ENCODE peak calls at places on chromosomes 3 and 15, in nine cellular contexts. H is CD8-positive, alpha-beta T cell; V is NT2/D1; S is stomach; J is adipocyte; X is cardiac muscle cell; U is right lobe of liver; A is PC-3; B is sigmoid colon. K is an unnamed sample. For H3K27me3, the result is how much of the 10 kb centered on the place peaks cover.

GRCh38 chr15:86776120-86776519 is 696.4 kb downstream of the AGBL1 start:
- DNase-seq in H (no peak), V (no peak), S (no peak), J (no peak), X (no peak), U (no peak), A (no peak), B (no peak), K (no peak)

GRCh38 chr15:32774022-32774421 is 56.2 kb downstream of the GREM1 start:
- DNase-seq in H (no peak), V (no peak), S (no peak), J (peak), X (no peak), U (no peak), A (peak), B (no peak), K (no peak)

GRCh38 chr3:38662544-38662943 is 13.1 kb upstream of the SCN5A start:
- DNase-seq in H (no peak), V (peak), S (no peak), J (no peak), X (no peak), U (no peak), A (peak), B (no peak), K (no peak)

GRCh38 chr3:132871956-132872355 is 149.7 kb upstream of the NPHP3 start:
- DNase-seq in H (no peak), V (no peak), S (no peak), J (no peak), X (no peak), U (no peak), A (no peak), B (no peak), K (no peak)

GRCh38 chr15:48722764-48723661 is 77.5 kb upstream of the FBN1 start:
- DNase-seq in H (no peak), V (no peak), S (no peak), J (peak), X (no peak), U (no peak), A (peak), B (no peak), K (no peak)

GRCh38 chr15:86568378-86568777 is 488.7 kb downstream of the AGBL1 start:
- DNase-seq in H (no peak), V (no peak), S (no peak), J (no peak), X (no peak), U (no peak), A (no peak), B (no peak), K (no peak)

GRCh38 chr3:127195417-127195816 is 2.5 kb downstream of the PRR23E start:
- DNase-seq in H (no peak), V (no peak), S (no peak), J (no peak), X (no peak), U (no peak), A (no peak), B (peak), K (no peak)

GRCh38 chr3:131762981-131763380 is 260.2 kb upstream of the MRPL3 start:
- DNase-seq in H (no peak), V (no peak), S (no peak), J (peak), X (no peak), U (no peak), A (no peak), B (no peak), K (no peak)

GRCh38 chr3:60542981-60543380 is 708.3 kb downstream of the FHIT start:
- DNase-seq in H (no peak), V (no peak), S (no peak), J (no peak), X (no peak), U (no peak), A (no peak), B (peak), K (peak)

GRCh38 chr3:42463093-42463492 is 39.4 kb upstream of the VIPR1 start:
- DNase-seq in H (no peak), V (no peak), S (no peak), J (no peak), X (no peak), U (no peak), A (no peak), B (no peak), K (no peak)

GRCh38 chr15:62392411-62392810 is 227.3 kb upstream of the C2CD4B start:
- DNase-seq in H (no peak), V (no peak), S (no peak), J (peak), X (peak), U (no peak), A (no peak), B (no peak), K (no peak)

GRCh38 chr15:92069308-92070244 is 216.1 kb downstream of the SLCO3A1 start:
- DNase-seq in H (peak), V (no peak), S (peak), J (peak), X (no peak), U (no peak), A (peak), B (no peak), K (no peak)

GRCh38 chr3:171984883-171985282 is 54.5 kb upstream of the FNDC3B start:
- DNase-seq in H (no peak), V (no peak), S (no peak), J (peak), X (no peak), U (no peak), A (no peak), B (peak), K (no peak)

GRCh38 chr3:145716519-145716918 is 444.5 kb downstream of the PLOD2 start:
- DNase-seq in H (no peak), V (no peak), S (no peak), J (peak), X (no peak), U (no peak), A (no peak), B (no peak), K (no peak)

DNA sequence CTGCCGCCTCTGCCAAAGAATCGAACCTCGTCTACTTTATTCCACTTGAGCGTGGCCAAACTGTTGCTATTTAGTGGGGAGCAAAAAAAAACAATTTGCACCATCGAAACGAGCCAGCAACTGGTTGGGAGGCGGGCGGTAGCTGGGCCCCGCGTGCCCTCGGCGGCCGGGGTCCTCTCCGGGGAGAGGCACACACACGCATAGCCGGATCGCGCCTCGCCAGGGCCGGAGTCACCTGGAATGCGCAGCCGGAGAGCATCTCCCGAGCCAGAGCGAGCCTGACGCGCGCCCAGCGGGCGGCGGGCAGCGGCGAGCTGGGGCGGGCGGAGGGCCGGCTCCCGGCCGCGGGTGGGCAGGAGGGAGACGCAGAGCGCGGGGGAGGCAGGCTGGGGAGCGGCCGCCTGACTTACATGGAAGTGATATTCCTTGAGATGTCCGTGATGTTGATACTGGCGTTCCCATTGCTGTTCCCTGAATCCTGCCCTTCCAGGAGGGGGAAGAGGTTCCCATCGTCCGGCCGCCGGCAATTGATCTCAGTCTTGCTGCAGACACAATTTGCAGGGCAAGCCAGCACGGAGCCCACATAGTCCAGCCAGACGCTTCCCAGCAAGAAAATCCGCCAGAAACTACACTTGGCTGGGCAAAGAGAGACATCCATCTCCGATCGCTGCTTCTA is 905 bp downstream of the NTRK3 start:
- DNase-seq in H (no peak), V (no peak), S (no peak), J (peak), X (peak), U (no peak), A (no peak), B (no peak), K (peak)
- H3K27me3 ChIP-seq in H (under half), V (half or more), S (under half), J (under half), X (half or more), U (under half), A (under half), B (half or more), K (under half)

GRCh38 chr3:134482622-134483021 is 3.2 kb downstream of the ANAPC13 start:
- DNase-seq in H (no peak), V (no peak), S (no peak), J (no peak), X (no peak), U (no peak), A (no peak), B (no peak), K (no peak)
- H3K4me3 ChIP-seq in H (no peak), V (no peak), S (no peak), J (peak), X (no peak), U (no peak), A (no peak), B (no peak), K (no peak)

DNA sequence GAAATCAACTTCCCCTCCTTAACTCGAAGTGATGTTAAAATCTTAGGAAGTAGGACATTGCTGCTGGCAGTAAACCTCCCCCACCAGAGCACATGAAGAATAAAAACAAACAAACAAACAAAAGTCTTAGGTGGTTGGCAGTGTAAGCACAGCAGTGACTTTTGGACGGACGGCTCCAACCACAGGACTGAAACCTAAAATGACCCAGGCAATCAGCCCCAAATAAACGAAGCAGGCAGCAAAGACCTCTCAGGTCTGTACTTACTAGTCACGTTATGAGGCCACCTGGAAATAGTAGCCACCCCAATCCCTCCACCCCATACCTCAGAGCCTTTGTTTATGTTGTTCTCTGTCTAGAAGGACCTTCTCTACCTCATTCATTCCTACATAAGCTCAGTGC is 33.5 kb upstream of the HES1 start:
- DNase-seq in H (no peak), V (no peak), S (no peak), J (no peak), X (no peak), U (no peak), A (no peak), B (no peak), K (no peak)
- H3K27me3 ChIP-seq in H (under half), V (under half), S (under half), J (half or more), X (under half), U (under half), A (under half), B (under half), K (under half)

GRCh38 chr3:32975891-32976290 is 24.4 kb downstream of the CCR4 start:
- DNase-seq in H (no peak), V (no peak), S (no peak), J (no peak), X (no peak), U (no peak), A (no peak), B (no peak), K (no peak)
- H3K4me3 ChIP-seq in H (no peak), V (no peak), S (no peak), J (no peak), X (no peak), U (no peak), A (no peak), B (no peak), K (no peak)

DNA sequence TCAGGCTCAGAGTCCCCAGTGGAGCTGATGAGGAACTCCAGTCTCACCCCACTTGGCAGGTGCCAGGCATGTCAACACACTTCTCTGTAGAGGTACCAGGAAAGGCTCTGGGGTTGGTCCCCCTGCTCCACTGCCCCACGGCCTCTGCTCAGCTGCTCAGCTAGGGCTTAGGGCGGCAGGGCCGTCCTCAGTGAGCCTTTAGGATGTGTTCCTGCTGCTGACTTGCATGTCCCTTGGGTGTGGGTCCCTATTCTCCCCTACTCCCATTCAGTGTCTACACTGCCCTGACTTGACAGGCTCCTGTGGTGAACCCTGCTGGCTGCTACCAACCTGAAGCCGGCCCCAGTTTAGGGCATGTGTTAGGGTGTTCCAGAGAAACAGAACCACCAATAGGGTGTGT is 17.9 kb upstream of the POLG start:
- DNase-seq in H (no peak), V (no peak), S (no peak), J (no peak), X (no peak), U (no peak), A (no peak), B (no peak), K (no peak)
- H3K27me3 ChIP-seq in H (under half), V (under half), S (under half), J (half or more), X (half or more), U (under half), A (under half), B (half or more), K (under half)

GRCh38 chr3:6047016-6047415 is 813.9 kb upstream of the GRM7 start:
- DNase-seq in H (no peak), V (no peak), S (no peak), J (no peak), X (no peak), U (no peak), A (no peak), B (no peak), K (no peak)
- H3K4me3 ChIP-seq in H (no peak), V (no peak), S (no peak), J (no peak), X (no peak), U (no peak), A (no peak), B (no peak), K (no peak)

GRCh38 chr3:152203677-152204076 is 65.1 kb upstream of the MBNL1 start:
- DNase-seq in H (no peak), V (no peak), S (no peak), J (peak), X (no peak), U (no peak), A (no peak), B (no peak), K (no peak)

GRCh38 chr3:152200476-152201422 is 68.0 kb upstream of the MBNL1 start:
- DNase-seq in H (no peak), V (no peak), S (no peak), J (no peak), X (no peak), U (no peak), A (no peak), B (no peak), K (no peak)

GRCh38 chr3:152205097-152205593 is 63.6 kb upstream of the MBNL1 start:
- DNase-seq in H (no peak), V (no peak), S (no peak), J (no peak), X (no peak), U (no peak), A (no peak), B (no peak), K (no peak)

GRCh38 chr3:152204218-152204617 is 64.5 kb upstream of the MBNL1 start:
- DNase-seq in H (no peak), V (no peak), S (no peak), J (no peak), X (no peak), U (no peak), A (no peak), B (no peak), K (no peak)

GRCh38 chr3:152202976-152203626 is 65.6 kb upstream of the MBNL1 start:
- DNase-seq in H (no peak), V (no peak), S (no peak), J (no peak), X (no peak), U (no peak), A (no peak), B (no peak), K (no peak)
- H3K27me3 ChIP-seq in H (under half), V (under half), S (under half), J (under half), X (under half), U (under half), A (under half), B (under half), K (under half)

GRCh38 chr15:99002226-99002625 is 5.4 kb downstream of the PGPEP1L start:
- DNase-seq in H (no peak), V (no peak), S (no peak), J (no peak), X (no peak), U (no peak), A (no peak), B (no peak), K (no peak)

GRCh38 chr15:99006904-99007495 is 592 bp downstream of the PGPEP1L start:
- DNase-seq in H (no peak), V (no peak), S (no peak), J (no peak), X (no peak), U (no peak), A (no peak), B (peak), K (no peak)

GRCh38 chr15:99010743-99011142 is 3.2 kb upstream of the PGPEP1L start:
- DNase-seq in H (no peak), V (no peak), S (no peak), J (peak), X (no peak), U (no peak), A (no peak), B (no peak), K (no peak)

GRCh38 chr15:99009741-99010370 is 2.3 kb upstream of the PGPEP1L start:
- DNase-seq in H (no peak), V (no peak), S (no peak), J (no peak), X (peak), U (no peak), A (no peak), B (no peak), K (no peak)

DNA sequence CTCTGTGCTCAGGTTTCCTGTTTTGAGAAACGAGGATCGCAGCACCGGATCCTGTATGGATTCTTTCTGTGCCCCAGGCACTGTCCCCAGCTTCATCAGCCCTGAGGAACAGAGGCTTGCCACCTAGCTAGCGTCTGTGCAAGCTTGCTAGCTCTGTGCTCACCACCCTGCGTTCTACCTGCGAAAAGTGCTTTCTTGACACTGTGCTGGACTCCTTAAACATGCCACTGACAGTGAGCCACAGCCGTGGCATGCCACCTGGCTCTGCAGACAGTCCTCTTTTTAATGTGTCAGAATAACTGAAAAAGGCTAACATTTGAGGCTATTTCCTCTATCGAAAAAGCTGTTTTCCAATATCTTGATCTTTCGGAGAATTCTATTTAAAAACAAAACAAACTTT is 1.4 kb downstream of the PGPEP1L start:
- DNase-seq in H (no peak), V (no peak), S (no peak), J (no peak), X (no peak), U (no peak), A (no peak), B (peak), K (no peak)
- H3K4me3 ChIP-seq in H (no peak), V (no peak), S (no peak), J (no peak), X (no peak), U (no peak), A (no peak), B (no peak), K (no peak)

DNA sequence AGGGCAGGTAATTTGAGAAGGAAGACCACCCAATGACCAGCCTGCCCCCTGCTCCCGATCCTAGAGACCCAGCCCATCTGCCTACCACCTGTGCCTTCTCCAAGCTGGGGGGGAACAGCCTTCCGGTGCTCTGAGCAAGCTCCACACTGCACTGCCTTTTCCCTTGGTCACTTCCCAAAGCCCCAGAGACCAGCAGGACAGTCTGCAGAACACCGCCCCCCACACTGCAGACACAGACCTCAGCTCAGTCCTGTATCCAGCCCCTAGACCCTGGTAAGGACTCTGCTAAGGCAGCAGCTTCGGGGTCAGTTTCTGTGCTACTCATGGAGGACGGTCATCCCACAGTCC is 156.9 kb downstream of the MEGF11 start:
- DNase-seq in H (no peak), V (no peak), S (no peak), J (no peak), X (no peak), U (no peak), A (no peak), B (no peak), K (no peak)
- H3K27me3 ChIP-seq in H (under half), V (under half), S (under half), J (half or more), X (under half), U (under half), A (under half), B (under half), K (under half)